ENCODE peak calls at places on chromosomes 4 and X, in seven cellular contexts. L is astrocyte, C is H7, T is GM06990, H is left ventricle myocardium inferior, N is keratinocyte, U is ovary. A is an unnamed sample.

GRCh38 chrX:48488034-48488433 is 12.0 kb downstream of the FTSJ1 start:
- DNase-seq in L (no peak), C (no peak), T (no peak), H (no peak), N (no peak), U (no peak), A (no peak)

GRCh38 chrX:11944486-11944885 is 186.4 kb downstream of the MSL3 start:
- DNase-seq in L (peak; percentile 39), C (peak; percentile 67), T (no peak), H (no peak), N (no peak), U (no peak), A (no peak)

GRCh38 chrX:10892605-10893225 is 218.4 kb upstream of the HCCS start:
- DNase-seq in L (peak; percentile 71), C (no peak), T (no peak), H (no peak), N (no peak), U (no peak), A (no peak)

GRCh38 chr4:96035727-96036126 is 195.8 kb downstream of the PDHA2 start:
- DNase-seq in L (no peak), C (peak; percentile 2), T (no peak), H (no peak), N (no peak), U (no peak), A (no peak)

GRCh38 chr4:151730003-151730559 is 30.7 kb downstream of the GATB start:
- DNase-seq in L (peak; percentile 10), C (no peak), T (no peak), H (no peak), N (peak; percentile 89), U (no peak), A (no peak)

GRCh38 chr4:78766026-78766425 is 10.1 kb upstream of the BMP2K start:
- DNase-seq in L (peak; percentile 34), C (no peak), T (no peak), H (no peak), N (no peak), U (no peak), A (no peak)

GRCh38 chrX:2401590-2402360 is 99.0 kb downstream of the DHRSX start:
- DNase-seq in L (peak; percentile 78), C (no peak), T (no peak), H (peak; percentile 50), N (no peak), U (no peak), A (peak; percentile 46)

GRCh38 chrX:13721371-13721770 is 13.0 kb downstream of the TRAPPC2 start:
- DNase-seq in L (no peak), C (no peak), T (no peak), H (no peak), N (no peak), U (no peak), A (no peak)

GRCh38 chr4:6346373-6347110 is 76.9 kb downstream of the WFS1 start:
- DNase-seq in L (no peak), C (no peak), T (no peak), H (no peak), N (no peak), U (no peak), A (no peak)

GRCh38 chr4:184968784-184969201 is 49.5 kb upstream of the HELT start:
- DNase-seq in L (no peak), C (peak; percentile 55), T (no peak), H (peak; percentile 55), N (no peak), U (no peak), A (peak; percentile 86)

GRCh38 chr4:92406488-92406887 is 102.7 kb downstream of the GRID2 start:
- DNase-seq in L (no peak), C (no peak), T (no peak), H (no peak), N (no peak), U (no peak), A (no peak)

GRCh38 chrX:2693123-2693438 is 2.0 kb downstream of the CD99 start:
- DNase-seq in L (no peak), C (no peak), T (no peak), H (no peak), N (no peak), U (no peak), A (no peak)

GRCh38 chr4:182453830-182454229 is 210.6 kb downstream of the TENM3 start:
- DNase-seq in L (no peak), C (no peak), T (no peak), H (no peak), N (no peak), U (no peak), A (no peak)

GRCh38 chrX:70411475-70411874 is 11.6 kb upstream of the GDPD2 start:
- DNase-seq in L (no peak), C (no peak), T (no peak), H (no peak), N (no peak), U (no peak), A (no peak)

GRCh38 chr4:7295201-7295916 is 103.0 kb downstream of the SORCS2 start:
- DNase-seq in L (peak; percentile 45), C (no peak), T (no peak), H (peak; percentile 65), N (no peak), U (peak; percentile 68), A (no peak)

GRCh38 chr4:68337004-68337403 is 12.9 kb downstream of the YTHDC1 start:
- DNase-seq in L (no peak), C (no peak), T (no peak), H (no peak), N (no peak), U (no peak), A (no peak)
- H3K36me3 ChIP-seq in L (peaks cover 31% of the 10 kb centered on the region), C (peaks cover 13% of the 10 kb centered on the region), T (peaks cover 2% of the 10 kb centered on the region), H (peaks cover 52% of the 10 kb centered on the region), N (peaks cover 24% of the 10 kb centered on the region), U (no peaks in the 10 kb centered on the region), A (peaks cover 58% of the 10 kb centered on the region)

DNA sequence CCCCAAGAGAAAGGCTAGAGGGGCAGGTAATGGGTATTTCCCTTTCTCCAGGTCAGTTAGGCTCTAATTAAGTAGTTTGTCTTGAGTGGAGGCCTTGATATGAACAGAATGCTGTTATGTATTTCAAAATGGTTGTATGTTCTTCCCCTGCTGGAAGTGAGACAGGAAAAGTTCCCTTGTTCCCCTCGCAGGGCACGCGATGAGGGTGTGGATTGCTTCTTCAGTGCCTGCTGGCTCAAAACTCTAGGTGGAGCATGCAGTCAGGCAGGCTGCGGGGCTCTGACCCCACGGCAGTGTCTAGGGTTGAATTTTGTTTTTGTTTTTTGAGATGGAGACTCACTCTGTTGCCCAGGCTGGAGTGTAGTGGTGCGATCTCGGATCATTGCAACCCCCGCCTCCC is 341.0 kb upstream of the ZCCHC13 start:
- DNase-seq in L (no peak), C (no peak), T (no peak), H (no peak), N (no peak), U (no peak), A (no peak)
- H3K36me3 ChIP-seq in L (no peaks in the 10 kb centered on the region), C (peaks cover 2% of the 10 kb centered on the region), T (peaks cover 5% of the 10 kb centered on the region), H (no peaks in the 10 kb centered on the region), N (peaks cover 3% of the 10 kb centered on the region), U (no peaks in the 10 kb centered on the region), A (no peaks in the 10 kb centered on the region)

DNA sequence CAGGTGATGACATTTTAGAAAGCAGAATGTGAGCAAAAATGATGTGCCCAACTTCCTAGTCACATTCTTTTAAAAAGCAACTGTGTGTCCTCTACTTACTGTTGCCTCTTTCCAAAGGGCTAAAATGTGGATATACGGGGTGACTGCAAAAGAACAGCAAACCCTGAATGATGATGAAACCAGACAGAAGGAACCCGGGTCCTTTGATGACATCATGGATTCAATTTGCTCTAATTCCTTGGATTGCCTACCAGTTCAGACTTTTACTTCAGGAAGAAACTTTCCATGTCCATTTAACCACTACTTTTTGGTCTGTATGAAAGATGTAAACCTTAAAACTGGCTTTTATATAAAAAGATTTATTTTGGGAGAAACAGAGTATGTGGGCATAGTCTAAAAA is 190.9 kb upstream of the MAB21L2 start:
- DNase-seq in L (no peak), C (no peak), T (no peak), H (no peak), N (no peak), U (no peak), A (no peak)
- H3K36me3 ChIP-seq in L (no peaks in the 10 kb centered on the region), C (no peaks in the 10 kb centered on the region), T (no peaks in the 10 kb centered on the region), H (no peaks in the 10 kb centered on the region), N (no peaks in the 10 kb centered on the region), U (no peaks in the 10 kb centered on the region), A (no peaks in the 10 kb centered on the region)

GRCh38 chr4:15012017-15012788 is 9.9 kb downstream of the CPEB2 start:
- DNase-seq in L (no peak), C (no peak), T (no peak), H (no peak), N (no peak), U (no peak), A (no peak)
- H3K36me3 ChIP-seq in L (peaks cover 48% of the 10 kb centered on the region), C (no peaks in the 10 kb centered on the region), T (no peaks in the 10 kb centered on the region), H (peaks cover 47% of the 10 kb centered on the region), N (peaks cover 4% of the 10 kb centered on the region), U (no peaks in the 10 kb centered on the region), A (peaks cover 64% of the 10 kb centered on the region)

GRCh38 chr4:75995727-75996126 is 5.0 kb upstream of the SDAD1 start:
- DNase-seq in L (peak; percentile 33), C (peak; percentile 24), T (no peak), H (no peak), N (no peak), U (no peak), A (no peak)
- H3K36me3 ChIP-seq in L (no peaks in the 10 kb centered on the region), C (no peaks in the 10 kb centered on the region), T (no peaks in the 10 kb centered on the region), H (no peaks in the 10 kb centered on the region), N (no peaks in the 10 kb centered on the region), U (no peaks in the 10 kb centered on the region), A (no peaks in the 10 kb centered on the region)

A was measured in psoas muscle.